ENCODE peak calls at places on chromosome 20, in four cellular contexts. K is uterus, T is OCI-LY7, F is brain microvascular endothelial cell. S is an unnamed sample.

GRCh38 chr20:61802721-61803311 is 262.9 kb downstream of the TAF4 start:
- DNase-seq in F (no peak), T (no peak), K (no peak), S (no peak)

GRCh38 chr20:61343934-61344333 is 91.9 kb downstream of the CDH4 start:
- DNase-seq in F (no peak), K (no peak), T (no peak), S (no peak)

GRCh38 chr20:43910564-43910963 is 4.1 kb upstream of the TOX2 start:
- DNase-seq in K (no peak), F (no peak), T (no peak), S (no peak)

GRCh38 chr20:23419995-23420901 is 1.0 kb downstream of the NAPB start:
- DNase-seq in T (peak; percentile 45), F (peak; percentile 47), K (peak; percentile 53), S (peak; percentile 80)

GRCh38 chr20:11159728-11160127 is 485.9 kb upstream of the JAG1 start:
- DNase-seq in F (peak; percentile 68), K (no peak), T (no peak), S (peak; percentile 79)

GRCh38 chr20:36823126-36823525 is 49.6 kb upstream of the DSN1 start:
- DNase-seq in T (no peak), F (no peak), K (no peak), S (no peak)

GRCh38 chr20:11246251-11246775 is 572.5 kb upstream of the JAG1 start:
- DNase-seq in T (no peak), F (no peak), K (no peak), S (no peak)

GRCh38 chr20:57103146-57103800 is 163.2 kb downstream of the BMP7 start:
- DNase-seq in T (no peak), K (no peak), F (no peak), S (no peak)

GRCh38 chr20:62921119-62921687 is 5.1 kb downstream of the DIDO1 start:
- DNase-seq in F (peak; percentile 63), K (no peak), T (peak; percentile 64), S (peak; percentile 60)

GRCh38 chr20:57260065-57260958 is 6.1 kb downstream of the BMP7 start:
- DNase-seq in T (no peak), F (no peak), K (no peak), S (no peak)

GRCh38 chr20:57433658-57434389 is 42.6 kb downstream of the RBM38 start:
- DNase-seq in T (no peak), F (no peak), K (no peak), S (no peak)

GRCh38 chr20:29878281-29878741 is 1379.2 kb upstream of the DEFB115 start:
- DNase-seq in K (no peak), F (no peak), T (no peak), S (peak; percentile 24)

GRCh38 chr20:53658973-53659372 is 65.3 kb upstream of the ZNF217 start:
- DNase-seq in F (no peak), K (no peak), T (no peak), S (peak; percentile 48)

GRCh38 chr20:53657289-53657678 is 63.6 kb upstream of the ZNF217 start:
- DNase-seq in F (no peak), T (no peak), K (no peak), S (peak; percentile 21)

GRCh38 chr20:53656653-53657288 is 63.1 kb upstream of the ZNF217 start:
- DNase-seq in F (no peak), K (no peak), T (no peak), S (peak; percentile 87)

GRCh38 chr20:53658327-53658726 is 64.7 kb upstream of the ZNF217 start:
- DNase-seq in K (no peak), T (no peak), F (no peak), S (peak; percentile 20)

DNA sequence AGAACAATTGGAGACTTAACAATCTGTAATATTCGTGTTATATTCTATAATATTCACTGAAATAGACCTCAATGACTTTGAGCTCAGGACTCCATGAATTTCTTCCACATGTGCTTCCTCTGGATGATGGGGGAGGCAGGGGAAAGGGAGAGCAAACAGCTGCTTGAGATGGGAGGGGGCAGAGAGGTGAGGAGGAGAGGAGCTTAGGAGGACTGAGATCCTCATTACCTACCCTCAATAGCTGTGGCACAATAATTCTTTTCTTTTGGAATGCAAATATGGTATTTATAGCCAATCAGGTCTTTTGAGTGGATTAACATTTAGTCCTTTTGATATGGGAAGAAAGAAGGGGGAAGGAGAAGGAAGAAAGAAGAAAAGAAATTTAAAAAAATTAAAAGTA is 64.1 kb upstream of the ZNF217 start:
- DNase-seq in T (no peak), K (no peak), F (no peak), S (peak; percentile 28)
- H3K4me3 ChIP-seq in T (peak overlapping the region; percentile 16), K (no peak overlapping the region), F (no peak overlapping the region), S (no peak overlapping the region)

GRCh38 chr20:17315491-17316231 is 88.8 kb downstream of the PCSK2 start:
- DNase-seq in T (no peak), F (no peak), K (no peak), S (no peak)
- H3K4me3 ChIP-seq in T (no peak overlapping the region), F (no peak overlapping the region), K (no peak overlapping the region), S (no peak overlapping the region)

GRCh38 chr20:13031751-13032150 is 23.0 kb downstream of the SPTLC3 start:
- DNase-seq in T (no peak), F (no peak), K (no peak), S (no peak)
- H3K4me3 ChIP-seq in T (no peak overlapping the region), F (no peak overlapping the region), K (no peak overlapping the region), S (no peak overlapping the region)

GRCh38 chr20:39190666-39191570 is 228.8 kb downstream of the DHX35 start:
- DNase-seq in K (no peak), T (no peak), F (peak; percentile 4), S (peak; percentile 1)

GRCh38 chr20:39195495-39196129 is 233.5 kb downstream of the DHX35 start:
- DNase-seq in K (no peak), T (no peak), F (no peak), S (no peak)
- H3K4me3 ChIP-seq in K (no peak overlapping the region), T (no peak overlapping the region), F (no peak overlapping the region), S (no peak overlapping the region)

GRCh38 chr20:40913224-40913821 is 115.3 kb upstream of the TOP1 start:
- DNase-seq in K (no peak), F (no peak), T (no peak), S (no peak)
- H3K4me3 ChIP-seq in K (no peak overlapping the region), F (no peak overlapping the region), T (no peak overlapping the region), S (no peak overlapping the region)